ENCODE peak calls at places on chromosomes 16 and 17, in ten cellular contexts. One of them, this sample, is unnamed.

GRCh38 chr17:50828508-50829170 is 6.7 kb upstream of the WFIKKN2 start:
- DNase-seq in PC-3: no peak
- DNase-seq in T-helper 1 cell: no peak
- DNase-seq in WTC11: no peak
- DNase-seq in AML-193: no peak
- DNase-seq in stimulated activated CD4-positive, alpha-beta T cell treated with anti-CD3 and anti-CD28 coated beads, Interleukin-15, amount 100 ng/mL, for 24 hours: no peak
- DNase-seq in HFFc6: no peak
- DNase-seq in activated T-helper 1 cell treated with anti-CD3 and anti-CD28 coated beads, Interleukin-2, amount 50 U/mL, for 16 hours: no peak
- DNase-seq in hepatocyte: no peak
- DNase-seq in effector memory CD4-positive, alpha-beta T cell: no peak
- DNase-seq in this sample: no peak

GRCh38 chr16:80527297-80527696 is 13.5 kb upstream of the DYNLRB2 start:
- DNase-seq in PC-3: peak
- DNase-seq in HFFc6: peak
- DNase-seq in activated T-helper 1 cell treated with anti-CD3 and anti-CD28 coated beads, Interleukin-2, amount 50 U/mL, for 16 hours: no peak
- DNase-seq in WTC11: peak
- DNase-seq in AML-193: peak
- DNase-seq in effector memory CD4-positive, alpha-beta T cell: no peak
- DNase-seq in hepatocyte: peak
- DNase-seq in stimulated activated CD4-positive, alpha-beta T cell treated with anti-CD3 and anti-CD28 coated beads, Interleukin-15, amount 100 ng/mL, for 24 hours: peak
- DNase-seq in T-helper 1 cell: no peak
- DNase-seq in this sample: no peak

GRCh38 chr16:82801361-82801760 is 174.6 kb downstream of the CDH13 start:
- DNase-seq in activated T-helper 1 cell treated with anti-CD3 and anti-CD28 coated beads, Interleukin-2, amount 50 U/mL, for 16 hours: no peak
- DNase-seq in effector memory CD4-positive, alpha-beta T cell: no peak
- DNase-seq in WTC11: no peak
- DNase-seq in HFFc6: no peak
- DNase-seq in T-helper 1 cell: no peak
- DNase-seq in AML-193: no peak
- DNase-seq in hepatocyte: no peak
- DNase-seq in PC-3: no peak
- DNase-seq in stimulated activated CD4-positive, alpha-beta T cell treated with anti-CD3 and anti-CD28 coated beads, Interleukin-15, amount 100 ng/mL, for 24 hours: peak
- DNase-seq in this sample: no peak

GRCh38 chr17:11538366-11538765 is 59.9 kb upstream of the DNAH9 start:
- DNase-seq in activated T-helper 1 cell treated with anti-CD3 and anti-CD28 coated beads, Interleukin-2, amount 50 U/mL, for 16 hours: no peak
- DNase-seq in stimulated activated CD4-positive, alpha-beta T cell treated with anti-CD3 and anti-CD28 coated beads, Interleukin-15, amount 100 ng/mL, for 24 hours: no peak
- DNase-seq in WTC11: no peak
- DNase-seq in HFFc6: no peak
- DNase-seq in T-helper 1 cell: no peak
- DNase-seq in AML-193: no peak
- DNase-seq in hepatocyte: no peak
- DNase-seq in PC-3: no peak
- DNase-seq in effector memory CD4-positive, alpha-beta T cell: no peak
- DNase-seq in this sample: no peak

GRCh38 chr16:21720533-21720932 is 56.8 kb downstream of the OTOA start:
- DNase-seq in HFFc6: no peak
- DNase-seq in AML-193: no peak
- DNase-seq in hepatocyte: no peak
- DNase-seq in T-helper 1 cell: no peak
- DNase-seq in activated T-helper 1 cell treated with anti-CD3 and anti-CD28 coated beads, Interleukin-2, amount 50 U/mL, for 16 hours: no peak
- DNase-seq in stimulated activated CD4-positive, alpha-beta T cell treated with anti-CD3 and anti-CD28 coated beads, Interleukin-15, amount 100 ng/mL, for 24 hours: no peak
- DNase-seq in effector memory CD4-positive, alpha-beta T cell: no peak
- DNase-seq in WTC11: no peak
- DNase-seq in PC-3: no peak
- DNase-seq in this sample: no peak

GRCh38 chr16:65757064-65757463 is 609.4 kb upstream of the CDH5 start:
- DNase-seq in activated T-helper 1 cell treated with anti-CD3 and anti-CD28 coated beads, Interleukin-2, amount 50 U/mL, for 16 hours: no peak
- DNase-seq in PC-3: no peak
- DNase-seq in T-helper 1 cell: no peak
- DNase-seq in WTC11: no peak
- DNase-seq in HFFc6: no peak
- DNase-seq in effector memory CD4-positive, alpha-beta T cell: no peak
- DNase-seq in stimulated activated CD4-positive, alpha-beta T cell treated with anti-CD3 and anti-CD28 coated beads, Interleukin-15, amount 100 ng/mL, for 24 hours: no peak
- DNase-seq in hepatocyte: no peak
- DNase-seq in AML-193: no peak
- DNase-seq in this sample: no peak

GRCh38 chr16:82655315-82655714 is 28.5 kb downstream of the CDH13 start:
- DNase-seq in effector memory CD4-positive, alpha-beta T cell: peak
- DNase-seq in HFFc6: peak
- DNase-seq in PC-3: no peak
- DNase-seq in WTC11: no peak
- DNase-seq in AML-193: no peak
- DNase-seq in activated T-helper 1 cell treated with anti-CD3 and anti-CD28 coated beads, Interleukin-2, amount 50 U/mL, for 16 hours: peak
- DNase-seq in hepatocyte: peak
- DNase-seq in stimulated activated CD4-positive, alpha-beta T cell treated with anti-CD3 and anti-CD28 coated beads, Interleukin-15, amount 100 ng/mL, for 24 hours: peak
- DNase-seq in T-helper 1 cell: peak
- DNase-seq in this sample: no peak

GRCh38 chr16:30186782-30187555 is 3.6 kb downstream of the CORO1A start:
- DNase-seq in activated T-helper 1 cell treated with anti-CD3 and anti-CD28 coated beads, Interleukin-2, amount 50 U/mL, for 16 hours: peak
- DNase-seq in hepatocyte: peak
- DNase-seq in HFFc6: peak
- DNase-seq in effector memory CD4-positive, alpha-beta T cell: peak
- DNase-seq in AML-193: peak
- DNase-seq in T-helper 1 cell: peak
- DNase-seq in PC-3: peak
- DNase-seq in stimulated activated CD4-positive, alpha-beta T cell treated with anti-CD3 and anti-CD28 coated beads, Interleukin-15, amount 100 ng/mL, for 24 hours: peak
- DNase-seq in WTC11: peak
- DNase-seq in this sample: no peak

GRCh38 chr17:66466933-66467367 is 164.5 kb downstream of the PRKCA start:
- DNase-seq in stimulated activated CD4-positive, alpha-beta T cell treated with anti-CD3 and anti-CD28 coated beads, Interleukin-15, amount 100 ng/mL, for 24 hours: peak
- DNase-seq in hepatocyte: peak
- DNase-seq in PC-3: peak
- DNase-seq in effector memory CD4-positive, alpha-beta T cell: no peak
- DNase-seq in T-helper 1 cell: no peak
- DNase-seq in HFFc6: peak
- DNase-seq in AML-193: peak
- DNase-seq in WTC11: no peak
- DNase-seq in activated T-helper 1 cell treated with anti-CD3 and anti-CD28 coated beads, Interleukin-2, amount 50 U/mL, for 16 hours: no peak
- DNase-seq in this sample: no peak

GRCh38 chr16:14106457-14106856 is 35.3 kb downstream of the MRTFB start:
- DNase-seq in PC-3: no peak
- DNase-seq in T-helper 1 cell: no peak
- DNase-seq in hepatocyte: no peak
- DNase-seq in HFFc6: no peak
- DNase-seq in WTC11: no peak
- DNase-seq in effector memory CD4-positive, alpha-beta T cell: no peak
- DNase-seq in AML-193: no peak
- DNase-seq in stimulated activated CD4-positive, alpha-beta T cell treated with anti-CD3 and anti-CD28 coated beads, Interleukin-15, amount 100 ng/mL, for 24 hours: no peak
- DNase-seq in activated T-helper 1 cell treated with anti-CD3 and anti-CD28 coated beads, Interleukin-2, amount 50 U/mL, for 16 hours: no peak
- DNase-seq in this sample: no peak

GRCh38 chr17:4220655-4221054 is 43.1 kb downstream of the ANKFY1 start:
- DNase-seq in PC-3: no peak
- DNase-seq in hepatocyte: peak
- DNase-seq in T-helper 1 cell: no peak
- DNase-seq in effector memory CD4-positive, alpha-beta T cell: no peak
- DNase-seq in WTC11: no peak
- DNase-seq in AML-193: no peak
- DNase-seq in HFFc6: no peak
- DNase-seq in stimulated activated CD4-positive, alpha-beta T cell treated with anti-CD3 and anti-CD28 coated beads, Interleukin-15, amount 100 ng/mL, for 24 hours: no peak
- DNase-seq in activated T-helper 1 cell treated with anti-CD3 and anti-CD28 coated beads, Interleukin-2, amount 50 U/mL, for 16 hours: no peak
- DNase-seq in this sample: no peak

GRCh38 chr17:55366020-55366481 is 55.6 kb downstream of the MMD start:
- DNase-seq in activated T-helper 1 cell treated with anti-CD3 and anti-CD28 coated beads, Interleukin-2, amount 50 U/mL, for 16 hours: no peak
- DNase-seq in PC-3: no peak
- DNase-seq in WTC11: no peak
- DNase-seq in stimulated activated CD4-positive, alpha-beta T cell treated with anti-CD3 and anti-CD28 coated beads, Interleukin-15, amount 100 ng/mL, for 24 hours: no peak
- DNase-seq in effector memory CD4-positive, alpha-beta T cell: no peak
- DNase-seq in HFFc6: no peak
- DNase-seq in AML-193: no peak
- DNase-seq in hepatocyte: no peak
- DNase-seq in T-helper 1 cell: no peak
- DNase-seq in this sample: peak

GRCh38 chr17:76504117-76504516 is 2.9 kb upstream of the RHBDF2 start:
- DNase-seq in effector memory CD4-positive, alpha-beta T cell: no peak
- DNase-seq in hepatocyte: peak
- DNase-seq in AML-193: peak
- DNase-seq in PC-3: no peak
- DNase-seq in T-helper 1 cell: no peak
- DNase-seq in activated T-helper 1 cell treated with anti-CD3 and anti-CD28 coated beads, Interleukin-2, amount 50 U/mL, for 16 hours: no peak
- DNase-seq in WTC11: no peak
- DNase-seq in HFFc6: peak
- DNase-seq in stimulated activated CD4-positive, alpha-beta T cell treated with anti-CD3 and anti-CD28 coated beads, Interleukin-15, amount 100 ng/mL, for 24 hours: no peak
- DNase-seq in this sample: no peak

GRCh38 chr16:25838724-25839186 is 147.0 kb downstream of the HS3ST4 start:
- DNase-seq in WTC11: peak
- DNase-seq in stimulated activated CD4-positive, alpha-beta T cell treated with anti-CD3 and anti-CD28 coated beads, Interleukin-15, amount 100 ng/mL, for 24 hours: peak
- DNase-seq in AML-193: peak
- DNase-seq in T-helper 1 cell: no peak
- DNase-seq in effector memory CD4-positive, alpha-beta T cell: no peak
- DNase-seq in activated T-helper 1 cell treated with anti-CD3 and anti-CD28 coated beads, Interleukin-2, amount 50 U/mL, for 16 hours: no peak
- DNase-seq in hepatocyte: peak
- DNase-seq in PC-3: peak
- DNase-seq in HFFc6: peak
- DNase-seq in this sample: peak

GRCh38 chr17:75504347-75505151 is 10.8 kb downstream of the CASKIN2 start:
- DNase-seq in stimulated activated CD4-positive, alpha-beta T cell treated with anti-CD3 and anti-CD28 coated beads, Interleukin-15, amount 100 ng/mL, for 24 hours: peak
- DNase-seq in AML-193: peak
- DNase-seq in T-helper 1 cell: no peak
- DNase-seq in hepatocyte: peak
- DNase-seq in PC-3: peak
- DNase-seq in HFFc6: no peak
- DNase-seq in WTC11: peak
- DNase-seq in activated T-helper 1 cell treated with anti-CD3 and anti-CD28 coated beads, Interleukin-2, amount 50 U/mL, for 16 hours: no peak
- DNase-seq in effector memory CD4-positive, alpha-beta T cell: peak
- DNase-seq in this sample: no peak

GRCh38 chr16:11755022-11755760 is 12.5 kb upstream of the TXNDC11 start:
- DNase-seq in effector memory CD4-positive, alpha-beta T cell: no peak
- DNase-seq in HFFc6: no peak
- DNase-seq in PC-3: no peak
- DNase-seq in AML-193: no peak
- DNase-seq in hepatocyte: no peak
- DNase-seq in T-helper 1 cell: no peak
- DNase-seq in activated T-helper 1 cell treated with anti-CD3 and anti-CD28 coated beads, Interleukin-2, amount 50 U/mL, for 16 hours: no peak
- DNase-seq in WTC11: no peak
- DNase-seq in stimulated activated CD4-positive, alpha-beta T cell treated with anti-CD3 and anti-CD28 coated beads, Interleukin-15, amount 100 ng/mL, for 24 hours: no peak
- DNase-seq in this sample: no peak

GRCh38 chr16:66070140-66070887 is 296.2 kb upstream of the CDH5 start:
- DNase-seq in hepatocyte: peak
- DNase-seq in stimulated activated CD4-positive, alpha-beta T cell treated with anti-CD3 and anti-CD28 coated beads, Interleukin-15, amount 100 ng/mL, for 24 hours: no peak
- DNase-seq in WTC11: no peak
- DNase-seq in T-helper 1 cell: no peak
- DNase-seq in activated T-helper 1 cell treated with anti-CD3 and anti-CD28 coated beads, Interleukin-2, amount 50 U/mL, for 16 hours: no peak
- DNase-seq in PC-3: no peak
- DNase-seq in AML-193: no peak
- DNase-seq in HFFc6: no peak
- DNase-seq in effector memory CD4-positive, alpha-beta T cell: no peak
- DNase-seq in this sample: peak

GRCh38 chr17:64470676-64471075 is 21.8 kb downstream of the MILR1 start:
- DNase-seq in stimulated activated CD4-positive, alpha-beta T cell treated with anti-CD3 and anti-CD28 coated beads, Interleukin-15, amount 100 ng/mL, for 24 hours: no peak
- DNase-seq in HFFc6: no peak
- DNase-seq in T-helper 1 cell: no peak
- DNase-seq in effector memory CD4-positive, alpha-beta T cell: no peak
- DNase-seq in hepatocyte: no peak
- DNase-seq in AML-193: no peak
- DNase-seq in PC-3: no peak
- DNase-seq in activated T-helper 1 cell treated with anti-CD3 and anti-CD28 coated beads, Interleukin-2, amount 50 U/mL, for 16 hours: no peak
- DNase-seq in WTC11: no peak
- DNase-seq in this sample: no peak

GRCh38 chr17:38444151-38444550 is 15.9 kb downstream of the ARHGAP23 start:
- DNase-seq in WTC11: peak
- DNase-seq in HFFc6: peak
- DNase-seq in PC-3: peak
- DNase-seq in AML-193: no peak
- DNase-seq in effector memory CD4-positive, alpha-beta T cell: no peak
- DNase-seq in hepatocyte: peak
- DNase-seq in stimulated activated CD4-positive, alpha-beta T cell treated with anti-CD3 and anti-CD28 coated beads, Interleukin-15, amount 100 ng/mL, for 24 hours: peak
- DNase-seq in activated T-helper 1 cell treated with anti-CD3 and anti-CD28 coated beads, Interleukin-2, amount 50 U/mL, for 16 hours: peak
- DNase-seq in T-helper 1 cell: no peak
- DNase-seq in this sample: peak

GRCh38 chr16:24045641-24046040 is 209.9 kb downstream of the PRKCB start:
- DNase-seq in AML-193: no peak
- DNase-seq in PC-3: peak
- DNase-seq in effector memory CD4-positive, alpha-beta T cell: no peak
- DNase-seq in stimulated activated CD4-positive, alpha-beta T cell treated with anti-CD3 and anti-CD28 coated beads, Interleukin-15, amount 100 ng/mL, for 24 hours: no peak
- DNase-seq in hepatocyte: peak
- DNase-seq in WTC11: peak
- DNase-seq in activated T-helper 1 cell treated with anti-CD3 and anti-CD28 coated beads, Interleukin-2, amount 50 U/mL, for 16 hours: no peak
- DNase-seq in T-helper 1 cell: no peak
- DNase-seq in HFFc6: no peak
- DNase-seq in this sample: no peak

GRCh38 chr16:26963109-26963508 is 103.6 kb upstream of the C16orf82 start:
- DNase-seq in T-helper 1 cell: no peak
- DNase-seq in HFFc6: no peak
- DNase-seq in PC-3: no peak
- DNase-seq in AML-193: no peak
- DNase-seq in hepatocyte: peak
- DNase-seq in stimulated activated CD4-positive, alpha-beta T cell treated with anti-CD3 and anti-CD28 coated beads, Interleukin-15, amount 100 ng/mL, for 24 hours: peak
- DNase-seq in effector memory CD4-positive, alpha-beta T cell: no peak
- DNase-seq in activated T-helper 1 cell treated with anti-CD3 and anti-CD28 coated beads, Interleukin-2, amount 50 U/mL, for 16 hours: no peak
- DNase-seq in WTC11: peak
- DNase-seq in this sample: no peak

GRCh38 chr17:4256952-4257351 is 6.8 kb downstream of the ANKFY1 start:
- DNase-seq in effector memory CD4-positive, alpha-beta T cell: no peak
- DNase-seq in stimulated activated CD4-positive, alpha-beta T cell treated with anti-CD3 and anti-CD28 coated beads, Interleukin-15, amount 100 ng/mL, for 24 hours: no peak
- DNase-seq in activated T-helper 1 cell treated with anti-CD3 and anti-CD28 coated beads, Interleukin-2, amount 50 U/mL, for 16 hours: no peak
- DNase-seq in hepatocyte: no peak
- DNase-seq in PC-3: peak
- DNase-seq in HFFc6: no peak
- DNase-seq in WTC11: no peak
- DNase-seq in T-helper 1 cell: no peak
- DNase-seq in AML-193: no peak
- DNase-seq in this sample: no peak

GRCh38 chr17:6082335-6082734 is 12.2 kb downstream of the WSCD1 start:
- DNase-seq in T-helper 1 cell: no peak
- DNase-seq in WTC11: no peak
- DNase-seq in HFFc6: no peak
- DNase-seq in PC-3: no peak
- DNase-seq in AML-193: no peak
- DNase-seq in activated T-helper 1 cell treated with anti-CD3 and anti-CD28 coated beads, Interleukin-2, amount 50 U/mL, for 16 hours: no peak
- DNase-seq in effector memory CD4-positive, alpha-beta T cell: no peak
- DNase-seq in hepatocyte: no peak
- DNase-seq in stimulated activated CD4-positive, alpha-beta T cell treated with anti-CD3 and anti-CD28 coated beads, Interleukin-15, amount 100 ng/mL, for 24 hours: no peak
- DNase-seq in this sample: no peak

GRCh38 chr17:7912927-7913524 is 3.1 kb downstream of the RNF227 start:
- DNase-seq in HFFc6: peak
- DNase-seq in T-helper 1 cell: no peak
- DNase-seq in stimulated activated CD4-positive, alpha-beta T cell treated with anti-CD3 and anti-CD28 coated beads, Interleukin-15, amount 100 ng/mL, for 24 hours: peak
- DNase-seq in AML-193: peak
- DNase-seq in WTC11: no peak
- DNase-seq in hepatocyte: peak
- DNase-seq in effector memory CD4-positive, alpha-beta T cell: no peak
- DNase-seq in activated T-helper 1 cell treated with anti-CD3 and anti-CD28 coated beads, Interleukin-2, amount 50 U/mL, for 16 hours: no peak
- DNase-seq in PC-3: peak
- DNase-seq in this sample: peak

GRCh38 chr17:64130559-64131001 is 636 bp upstream of the ERN1 start:
- DNase-seq in T-helper 1 cell: no peak
- DNase-seq in effector memory CD4-positive, alpha-beta T cell: peak
- DNase-seq in WTC11: no peak
- DNase-seq in PC-3: peak
- DNase-seq in activated T-helper 1 cell treated with anti-CD3 and anti-CD28 coated beads, Interleukin-2, amount 50 U/mL, for 16 hours: no peak
- DNase-seq in hepatocyte: no peak
- DNase-seq in stimulated activated CD4-positive, alpha-beta T cell treated with anti-CD3 and anti-CD28 coated beads, Interleukin-15, amount 100 ng/mL, for 24 hours: peak
- DNase-seq in HFFc6: peak
- DNase-seq in AML-193: no peak
- DNase-seq in this sample: no peak

GRCh38 chr17:1779571-1780074 is 17.8 kb downstream of the SERPINF1 start:
- DNase-seq in T-helper 1 cell: no peak
- DNase-seq in hepatocyte: peak
- DNase-seq in AML-193: no peak
- DNase-seq in effector memory CD4-positive, alpha-beta T cell: no peak
- DNase-seq in WTC11: no peak
- DNase-seq in activated T-helper 1 cell treated with anti-CD3 and anti-CD28 coated beads, Interleukin-2, amount 50 U/mL, for 16 hours: no peak
- DNase-seq in stimulated activated CD4-positive, alpha-beta T cell treated with anti-CD3 and anti-CD28 coated beads, Interleukin-15, amount 100 ng/mL, for 24 hours: no peak
- DNase-seq in PC-3: peak
- DNase-seq in HFFc6: peak
- DNase-seq in this sample: no peak

GRCh38 chr17:15303293-15303692 is 38.1 kb downstream of the TEKT3 start:
- DNase-seq in stimulated activated CD4-positive, alpha-beta T cell treated with anti-CD3 and anti-CD28 coated beads, Interleukin-15, amount 100 ng/mL, for 24 hours: no peak
- DNase-seq in HFFc6: no peak
- DNase-seq in effector memory CD4-positive, alpha-beta T cell: no peak
- DNase-seq in hepatocyte: no peak
- DNase-seq in PC-3: peak
- DNase-seq in activated T-helper 1 cell treated with anti-CD3 and anti-CD28 coated beads, Interleukin-2, amount 50 U/mL, for 16 hours: no peak
- DNase-seq in WTC11: no peak
- DNase-seq in T-helper 1 cell: no peak
- DNase-seq in AML-193: no peak
- DNase-seq in this sample: no peak

GRCh38 chr16:55672471-55672870 is 16.7 kb downstream of the SLC6A2 start:
- DNase-seq in stimulated activated CD4-positive, alpha-beta T cell treated with anti-CD3 and anti-CD28 coated beads, Interleukin-15, amount 100 ng/mL, for 24 hours: no peak
- DNase-seq in hepatocyte: no peak
- DNase-seq in effector memory CD4-positive, alpha-beta T cell: no peak
- DNase-seq in PC-3: no peak
- DNase-seq in T-helper 1 cell: no peak
- DNase-seq in WTC11: no peak
- DNase-seq in activated T-helper 1 cell treated with anti-CD3 and anti-CD28 coated beads, Interleukin-2, amount 50 U/mL, for 16 hours: no peak
- DNase-seq in HFFc6: peak
- DNase-seq in AML-193: no peak
- DNase-seq in this sample: no peak